ENCODE peak calls at places on chromosomes 5 and 9, in four cellular contexts. One of them, this sample, is unnamed.
A peak's percentile ranks its signal among the peaks of the same experiment; 100 is the strongest.

GRCh38 chr9:135580664-135581380 is 19.3 kb downstream of the PAEP start:
- DNase-seq in Peyer's patch: peak; percentile 33
- DNase-seq in islet precursor cell: no peak
- DNase-seq in stimulated activated CD4-positive, alpha-beta T cell treated with anti-CD3 and anti-CD28 coated beads, Interleukin-15, amount 100 ng/mL, for 24 hours: no peak
- DNase-seq in this sample: no peak

GRCh38 chr5:54263447-54263846 is 46.9 kb downstream of the ARL15 start:
- DNase-seq in stimulated activated CD4-positive, alpha-beta T cell treated with anti-CD3 and anti-CD28 coated beads, Interleukin-15, amount 100 ng/mL, for 24 hours: no peak
- DNase-seq in Peyer's patch: no peak
- DNase-seq in islet precursor cell: no peak
- DNase-seq in this sample: no peak

GRCh38 chr5:98483301-98483700 is 290.2 kb upstream of the RGMB start:
- DNase-seq in islet precursor cell: no peak
- DNase-seq in Peyer's patch: no peak
- DNase-seq in stimulated activated CD4-positive, alpha-beta T cell treated with anti-CD3 and anti-CD28 coated beads, Interleukin-15, amount 100 ng/mL, for 24 hours: no peak
- DNase-seq in this sample: no peak

GRCh38 chr9:112048924-112049785 is 125.9 kb downstream of the SUSD1 start:
- DNase-seq in Peyer's patch: peak; percentile 73
- DNase-seq in stimulated activated CD4-positive, alpha-beta T cell treated with anti-CD3 and anti-CD28 coated beads, Interleukin-15, amount 100 ng/mL, for 24 hours: no peak
- DNase-seq in islet precursor cell: no peak
- DNase-seq in this sample: peak; percentile 58

GRCh38 chr5:127969651-127970050 is 113.9 kb upstream of the SLC12A2 start:
- DNase-seq in Peyer's patch: no peak
- DNase-seq in islet precursor cell: no peak
- DNase-seq in stimulated activated CD4-positive, alpha-beta T cell treated with anti-CD3 and anti-CD28 coated beads, Interleukin-15, amount 100 ng/mL, for 24 hours: no peak
- DNase-seq in this sample: no peak

GRCh38 chr9:116550728-116551436 is 136.2 kb upstream of the TRIM32 start:
- DNase-seq in Peyer's patch: no peak
- DNase-seq in stimulated activated CD4-positive, alpha-beta T cell treated with anti-CD3 and anti-CD28 coated beads, Interleukin-15, amount 100 ng/mL, for 24 hours: no peak
- DNase-seq in islet precursor cell: no peak
- DNase-seq in this sample: no peak

GRCh38 chr9:69768101-69768500 is 8.3 kb upstream of the PTAR1 start:
- DNase-seq in islet precursor cell: no peak
- DNase-seq in stimulated activated CD4-positive, alpha-beta T cell treated with anti-CD3 and anti-CD28 coated beads, Interleukin-15, amount 100 ng/mL, for 24 hours: no peak
- DNase-seq in Peyer's patch: no peak
- DNase-seq in this sample: no peak

GRCh38 chr5:157961176-157961575 is 102.2 kb upstream of the CLINT1 start:
- DNase-seq in Peyer's patch: no peak
- DNase-seq in stimulated activated CD4-positive, alpha-beta T cell treated with anti-CD3 and anti-CD28 coated beads, Interleukin-15, amount 100 ng/mL, for 24 hours: no peak
- DNase-seq in islet precursor cell: no peak
- DNase-seq in this sample: peak; percentile 29

GRCh38 chr9:114616684-114617520 is 5.8 kb downstream of the TMEM268 start:
- DNase-seq in stimulated activated CD4-positive, alpha-beta T cell treated with anti-CD3 and anti-CD28 coated beads, Interleukin-15, amount 100 ng/mL, for 24 hours: no peak
- DNase-seq in islet precursor cell: no peak
- DNase-seq in Peyer's patch: peak; percentile 94
- DNase-seq in this sample: peak; percentile 81

GRCh38 chr5:79255786-79256557 is 20.0 kb downstream of the JMY start:
- DNase-seq in Peyer's patch: no peak
- DNase-seq in stimulated activated CD4-positive, alpha-beta T cell treated with anti-CD3 and anti-CD28 coated beads, Interleukin-15, amount 100 ng/mL, for 24 hours: peak; percentile 34
- DNase-seq in islet precursor cell: peak; percentile 87
- DNase-seq in this sample: peak; percentile 34

GRCh38 chr9:112945620-112946208 is 55.0 kb upstream of the SLC46A2 start:
- DNase-seq in Peyer's patch: no peak
- DNase-seq in stimulated activated CD4-positive, alpha-beta T cell treated with anti-CD3 and anti-CD28 coated beads, Interleukin-15, amount 100 ng/mL, for 24 hours: peak; percentile 34
- DNase-seq in islet precursor cell: no peak
- DNase-seq in this sample: no peak

GRCh38 chr5:113204525-113205161 is 228.0 kb downstream of the DCP2 start:
- DNase-seq in islet precursor cell: peak; percentile 68
- DNase-seq in Peyer's patch: peak; percentile 57
- DNase-seq in stimulated activated CD4-positive, alpha-beta T cell treated with anti-CD3 and anti-CD28 coated beads, Interleukin-15, amount 100 ng/mL, for 24 hours: no peak
- DNase-seq in this sample: no peak

GRCh38 chr5:77518304-77518703 is 26.2 kb upstream of the WDR41 start:
- DNase-seq in stimulated activated CD4-positive, alpha-beta T cell treated with anti-CD3 and anti-CD28 coated beads, Interleukin-15, amount 100 ng/mL, for 24 hours: no peak
- DNase-seq in islet precursor cell: no peak
- DNase-seq in Peyer's patch: no peak
- DNase-seq in this sample: no peak

GRCh38 chr9:80948107-80948506 is 741.2 kb downstream of the TLE1 start:
- DNase-seq in stimulated activated CD4-positive, alpha-beta T cell treated with anti-CD3 and anti-CD28 coated beads, Interleukin-15, amount 100 ng/mL, for 24 hours: no peak
- DNase-seq in Peyer's patch: no peak
- DNase-seq in islet precursor cell: no peak
- DNase-seq in this sample: no peak

GRCh38 chr5:127909078-127909477 is 174.5 kb upstream of the SLC12A2 start:
- DNase-seq in islet precursor cell: peak; percentile 83
- DNase-seq in Peyer's patch: peak; percentile 50
- DNase-seq in stimulated activated CD4-positive, alpha-beta T cell treated with anti-CD3 and anti-CD28 coated beads, Interleukin-15, amount 100 ng/mL, for 24 hours: no peak
- DNase-seq in this sample: peak; percentile 46

GRCh38 chr5:139653616-139654015 is 5.5 kb downstream of the CXXC5 start:
- DNase-seq in Peyer's patch: no peak
- DNase-seq in stimulated activated CD4-positive, alpha-beta T cell treated with anti-CD3 and anti-CD28 coated beads, Interleukin-15, amount 100 ng/mL, for 24 hours: no peak
- DNase-seq in islet precursor cell: no peak
- DNase-seq in this sample: no peak

GRCh38 chr9:134837529-134837928 is 43.1 kb upstream of the FCN2 start:
- DNase-seq in Peyer's patch: no peak
- DNase-seq in stimulated activated CD4-positive, alpha-beta T cell treated with anti-CD3 and anti-CD28 coated beads, Interleukin-15, amount 100 ng/mL, for 24 hours: no peak
- DNase-seq in islet precursor cell: no peak
- DNase-seq in this sample: no peak

GRCh38 chr9:124835026-124835501 is 18.2 kb upstream of the WDR38 start:
- DNase-seq in islet precursor cell: no peak
- DNase-seq in stimulated activated CD4-positive, alpha-beta T cell treated with anti-CD3 and anti-CD28 coated beads, Interleukin-15, amount 100 ng/mL, for 24 hours: no peak
- DNase-seq in Peyer's patch: peak; percentile 81
- DNase-seq in this sample: peak; percentile 74

GRCh38 chr9:37338218-37338617 is 84.3 kb upstream of the GRHPR start:
- DNase-seq in islet precursor cell: no peak
- DNase-seq in stimulated activated CD4-positive, alpha-beta T cell treated with anti-CD3 and anti-CD28 coated beads, Interleukin-15, amount 100 ng/mL, for 24 hours: no peak
- DNase-seq in Peyer's patch: no peak
- DNase-seq in this sample: no peak

This sample was measured in left colon.